ENCODE peak calls at places on chromosomes 6 and 20, in five cellular contexts. X is NCI-H1105, K is A549, I is breast epithelium, M is left cardiac atrium. O is an unnamed sample.
A peak's percentile ranks its signal among the peaks of the same experiment; 100 is the strongest.

GRCh38 chr6:35611235-35611634 is 77.5 kb downstream of the FKBP5 start:
- DNase-seq in I (no peak), X (no peak), M (no peak), K (no peak), O (no peak)

GRCh38 chr20:24403410-24403809 is 66.0 kb upstream of the SYNDIG1 start:
- DNase-seq in I (no peak), K (no peak), M (no peak), X (no peak), O (no peak)

GRCh38 chr20:62623488-62624324 is 18.6 kb upstream of the SLCO4A1 start:
- DNase-seq in I (peak; percentile 96), M (peak; percentile 95), X (peak; percentile 56), K (peak; percentile 98), O (peak; percentile 97)

GRCh38 chr6:16404456-16404855 is 166.1 kb downstream of the GMPR start:
- DNase-seq in K (no peak), X (no peak), M (no peak), I (no peak), O (no peak)

GRCh38 chr6:110951986-110952794 is 6.3 kb upstream of the GTF3C6 start:
- DNase-seq in M (no peak), X (no peak), K (peak; percentile 83), I (no peak), O (no peak)

GRCh38 chr20:36920334-36920730 is 31.2 kb downstream of the SAMHD1 start:
- DNase-seq in X (no peak), K (no peak), I (no peak), M (no peak), O (no peak)

GRCh38 chr20:10837901-10838300 is 164.1 kb upstream of the JAG1 start:
- DNase-seq in M (no peak), K (no peak), I (no peak), X (no peak), O (no peak)

GRCh38 chr20:46157625-46158024 is 39.5 kb downstream of the CD40 start:
- DNase-seq in I (no peak), X (no peak), M (no peak), K (no peak), O (no peak)

GRCh38 chr6:155580904-155581303 is 125.3 kb upstream of the NOX3 start:
- DNase-seq in K (no peak), X (no peak), I (no peak), M (no peak), O (no peak)

GRCh38 chr20:12098411-12098810 is 180.7 kb downstream of the BTBD3 start:
- DNase-seq in I (no peak), K (no peak), X (no peak), M (no peak), O (no peak)

GRCh38 chr6:34602318-34603111 is 46.4 kb upstream of the SPDEF start:
- DNase-seq in M (no peak), X (peak; percentile 10), I (no peak), K (peak; percentile 14), O (no peak)

GRCh38 chr6:67683960-67684359 is 951.1 kb upstream of the ADGRB3 start:
- DNase-seq in I (no peak), M (no peak), X (no peak), K (no peak), O (no peak)

GRCh38 chr20:1838479-1839279 is 56.5 kb upstream of the SIRPA start:
- DNase-seq in I (no peak), K (no peak), M (no peak), X (peak; percentile 42), O (peak; percentile 71)

GRCh38 chr6:138821519-138821918 is 25.6 kb downstream of the ECT2L start:
- DNase-seq in X (no peak), M (no peak), I (no peak), K (no peak), O (no peak)

GRCh38 chr6:95741001-95741400 is 163.7 kb downstream of the MANEA start:
- DNase-seq in I (no peak), X (no peak), M (no peak), K (no peak), O (no peak)

GRCh38 chr20:45583502-45583901 is 4.4 kb upstream of the WFDC8 start:
- DNase-seq in K (no peak), X (no peak), M (no peak), I (no peak), O (no peak)

GRCh38 chr6:57257911-57258541 is 35.9 kb upstream of the RAB23 start:
- DNase-seq in M (no peak), K (no peak), X (no peak), I (no peak), O (no peak)

GRCh38 chr20:64024141-64024990 is 11.6 kb upstream of the C20orf204 start:
- DNase-seq in I (no peak), M (no peak), X (no peak), K (no peak), O (no peak)

GRCh38 chr6:38651121-38651784 is 11.5 kb upstream of the BTBD9 start:
- DNase-seq in K (no peak), X (no peak), I (no peak), M (no peak), O (no peak)

GRCh38 chr6:9914951-9915350 is 499.9 kb downstream of the TFAP2A start:
- DNase-seq in K (no peak), I (no peak), M (no peak), X (no peak), O (peak; percentile 46)

GRCh38 chr6:17472653-17473183 is 79.3 kb downstream of the CAP2 start:
- DNase-seq in X (no peak), K (no peak), I (no peak), M (no peak), O (peak; percentile 82)

GRCh38 chr20:17505664-17506517 is 25.3 kb downstream of the BFSP1 start:
- DNase-seq in I (no peak), M (no peak), X (no peak), K (no peak), O (no peak)

GRCh38 chr6:44036699-44037101 is 90.6 kb downstream of the MRPL14 start:
- DNase-seq in K (no peak), I (no peak), X (no peak), M (no peak), O (no peak)

O was measured in NCI-H526.